ENCODE peak calls at places on chromosomes 2 and 18, in nine cellular contexts. X, L, Q, Y, K, O, S, H and B are unnamed samples.

GRCh38 chr2:239489481-239489880 is 88.7 kb upstream of the HDAC4 start:
- DNase-seq in Y (no peak), H (no peak), Q (no peak), X (no peak), O (no peak), K (no peak), L (no peak), S (no peak), B (no peak)

GRCh38 chr2:236608710-236609109 is 39.1 kb downstream of the ACKR3 start:
- DNase-seq in Y (no peak), K (no peak), X (no peak), L (no peak), O (no peak), S (no peak), H (no peak), Q (no peak), B (no peak)

GRCh38 chr2:201404699-201405275 is 46.5 kb downstream of the TRAK2 start:
- DNase-seq in Q (no peak), Y (no peak), O (no peak), K (no peak), L (no peak), X (no peak), S (no peak), H (no peak), B (no peak)

GRCh38 chr2:174623690-174624089 is 26.1 kb upstream of the WIPF1 start:
- DNase-seq in O (no peak), K (no peak), X (no peak), S (no peak), L (no peak), H (no peak), Q (no peak), Y (no peak), B (no peak)

GRCh38 chr2:49003206-49003605 is 151.1 kb downstream of the FSHR start:
- DNase-seq in H (no peak), L (no peak), Y (no peak), K (no peak), O (no peak), X (no peak), Q (no peak), S (no peak), B (no peak)

GRCh38 chr18:76970749-76971148 is 148.4 kb downstream of the ZNF236 start:
- DNase-seq in Y (no peak), O (no peak), K (no peak), H (no peak), L (no peak), Q (no peak), X (no peak), S (no peak), B (no peak)

GRCh38 chr2:217900780-217901360 is 101.9 kb downstream of the TNS1 start:
- DNase-seq in Q (no peak), Y (no peak), L (no peak), K (no peak), O (no peak), X (no peak), H (no peak), S (no peak), B (no peak)

GRCh38 chr2:240987588-240987987 is 10.8 kb upstream of the SNED1 start:
- DNase-seq in Y (no peak), X (no peak), H (no peak), S (no peak), O (no peak), K (no peak), L (peak), Q (no peak), B (no peak)

GRCh38 chr2:128374001-128374710 is 55.5 kb upstream of the HS6ST1 start:
- DNase-seq in S (no peak), L (peak), H (peak), X (no peak), K (no peak), Q (peak), Y (peak), O (no peak), B (no peak)

GRCh38 chr2:218393750-218394290 is 5.8 kb upstream of the CTDSP1 start:
- DNase-seq in S (no peak), H (no peak), L (no peak), O (no peak), X (no peak), Y (no peak), Q (no peak), K (no peak), B (peak)

GRCh38 chr2:120434487-120434886 is 88.6 kb downstream of the INHBB start:
- DNase-seq in X (no peak), Y (peak), S (no peak), K (no peak), L (no peak), H (no peak), O (no peak), Q (peak), B (no peak)

GRCh38 chr2:28449489-28450395 is 46.1 kb upstream of the PLB1 start:
- DNase-seq in X (peak), O (no peak), Q (no peak), Y (no peak), S (no peak), K (no peak), L (no peak), H (peak), B (no peak)

GRCh38 chr2:101546376-101547058 is 71.6 kb upstream of the RFX8 start:
- DNase-seq in K (no peak), O (no peak), Y (no peak), L (no peak), Q (peak), H (no peak), S (no peak), X (no peak), B (no peak)

GRCh38 chr2:181036848-181037603 is 56.6 kb downstream of the UBE2E3 start:
- DNase-seq in S (no peak), X (no peak), L (no peak), Y (no peak), H (peak), K (no peak), O (no peak), Q (peak), B (no peak)

GRCh38 chr2:158154596-158154995 is 52.9 kb downstream of the UPP2 start:
- DNase-seq in K (no peak), O (no peak), Y (no peak), S (no peak), H (no peak), Q (no peak), X (no peak), L (no peak), B (no peak)

GRCh38 chr2:209322041-209322440 is 101.8 kb upstream of the MAP2 start:
- DNase-seq in Y (no peak), Q (no peak), X (no peak), L (no peak), H (no peak), S (no peak), O (no peak), K (no peak), B (no peak)

GRCh38 chr18:2222270-2223185 is 348.8 kb downstream of the METTL4 start:
- DNase-seq in Y (no peak), K (no peak), O (no peak), X (no peak), L (no peak), H (no peak), S (no peak), Q (no peak), B (no peak)

GRCh38 chr2:230877131-230877736 is 12.5 kb downstream of the ITM2C start:
- DNase-seq in L (peak), H (no peak), K (no peak), Q (no peak), Y (peak), S (no peak), X (no peak), O (no peak), B (no peak)

GRCh38 chr18:7677001-7677400 is 109.9 kb downstream of the PTPRM start:
- DNase-seq in K (no peak), H (no peak), Y (no peak), L (no peak), S (no peak), X (no peak), Q (no peak), O (no peak), B (no peak)

GRCh38 chr18:21735452-21736015 is 5.1 kb upstream of the MIB1 start:
- DNase-seq in K (peak), S (no peak), Q (no peak), H (no peak), Y (no peak), L (peak), O (no peak), X (peak), B (no peak)

GRCh38 chr2:135942936-135943688 is 42.3 kb downstream of the DARS1 start:
- DNase-seq in O (no peak), Q (no peak), H (no peak), Y (no peak), K (no peak), X (no peak), L (no peak), S (no peak), B (no peak)

GRCh38 chr18:26103579-26103978 is 13.2 kb upstream of the SS18 start:
- DNase-seq in O (no peak), Q (no peak), Y (no peak), S (peak), X (peak), H (no peak), K (no peak), L (peak), B (no peak)

GRCh38 chr18:36850527-36851201 is 21.7 kb downstream of the KIAA1328 start:
- DNase-seq in X (no peak), Y (no peak), H (no peak), K (no peak), O (no peak), L (no peak), S (no peak), Q (peak), B (no peak)

GRCh38 chr2:190964170-190964795 is 49.7 kb downstream of the STAT1 start:
- DNase-seq in K (no peak), H (no peak), S (no peak), Q (no peak), Y (no peak), L (no peak), X (no peak), O (no peak), B (no peak)

GRCh38 chr2:97911210-97911921 is 84.4 kb downstream of the TMEM131 start:
- DNase-seq in H (no peak), Y (no peak), K (no peak), L (no peak), Q (no peak), X (no peak), S (no peak), O (no peak), B (peak)

GRCh38 chr18:78528437-78529228 is 451.0 kb upstream of the SALL3 start:
- DNase-seq in H (no peak), Y (no peak), K (no peak), S (no peak), O (no peak), X (no peak), Q (no peak), L (no peak), B (no peak)

GRCh38 chr2:122988395-122989221 is 1036.5 kb upstream of the CNTNAP5 start:
- DNase-seq in S (no peak), H (no peak), L (peak), Y (no peak), Q (no peak), O (no peak), X (no peak), K (no peak), B (peak)

GRCh38 chr2:234422242-234422641 is 74.6 kb downstream of the ARL4C start:
- DNase-seq in H (no peak), S (no peak), Y (no peak), K (no peak), X (no peak), L (no peak), Q (peak), O (no peak), B (no peak)

GRCh38 chr2:172229125-172229524 is 126.4 kb upstream of the DLX2 start:
- DNase-seq in X (no peak), Q (no peak), S (no peak), O (no peak), H (no peak), L (no peak), K (no peak), Y (peak), B (no peak)

GRCh38 chr2:31037058-31037457 is 101.2 kb downstream of the GALNT14 start:
- DNase-seq in Q (no peak), O (no peak), S (no peak), L (no peak), X (no peak), H (no peak), Y (no peak), K (no peak), B (no peak)

GRCh38 chr2:154229971-154230370 is 358.2 kb downstream of the GALNT13 start:
- DNase-seq in S (no peak), H (no peak), Q (no peak), L (no peak), K (no peak), X (no peak), Y (no peak), O (no peak), B (no peak)

GRCh38 chr2:218555527-218555926 is 12.6 kb downstream of the USP37 start:
- DNase-seq in H (no peak), S (no peak), Q (no peak), X (no peak), L (no peak), K (no peak), Y (no peak), O (no peak), B (no peak)

GRCh38 chr2:8477511-8478132 is 204.2 kb upstream of the ID2 start:
- DNase-seq in X (no peak), H (no peak), O (no peak), S (no peak), K (no peak), Y (no peak), Q (no peak), L (no peak), B (no peak)

GRCh38 chr2:65486802-65487201 is 54.4 kb upstream of the SPRED2 start:
- DNase-seq in S (no peak), Y (no peak), X (no peak), Q (no peak), K (no peak), H (no peak), L (no peak), O (no peak), B (no peak)

GRCh38 chr2:61181382-61182058 is 19.5 kb downstream of the C2orf74 start:
- DNase-seq in O (no peak), S (no peak), Q (no peak), L (no peak), K (no peak), X (no peak), H (no peak), Y (no peak), B (no peak)

GRCh38 chr2:130728007-130728454 is 839 bp upstream of the GPR148 start:
- DNase-seq in Y (no peak), L (peak), O (no peak), H (no peak), S (peak), X (no peak), K (peak), Q (no peak), B (peak)

GRCh38 chr2:64330281-64330680 is 123.7 kb upstream of the LGALSL start:
- DNase-seq in L (no peak), O (no peak), Q (no peak), S (no peak), K (no peak), Y (no peak), H (no peak), X (no peak), B (no peak)

GRCh38 chr2:226378733-226379132 is 420.9 kb downstream of the IRS1 start:
- DNase-seq in X (no peak), K (peak), L (no peak), Y (no peak), H (no peak), S (no peak), Q (no peak), O (no peak), B (no peak)

GRCh38 chr18:56172527-56172926 is 465.9 kb downstream of the TXNL1 start:
- DNase-seq in O (no peak), L (no peak), Q (no peak), S (no peak), X (no peak), Y (no peak), H (no peak), K (no peak), B (no peak)

GRCh38 chr18:62928316-62928715 is 213.0 kb downstream of the PHLPP1 start:
- DNase-seq in K (no peak), H (no peak), Q (peak), S (no peak), Y (no peak), L (no peak), X (no peak), O (no peak), B (no peak)